ENCODE peak calls at places on chromosomes 6 and 20, in six cellular contexts. N is lung, P is WTC11, X is left lung, J is breast epithelium, L is endothelial cell. U is an unnamed sample.

GRCh38 chr20:34111057-34111711 is 859 bp downstream of the EIF2S2 start:
- DNase-seq in N (no peak), P (no peak), X (peak), J (no peak), L (peak), U (no peak)

GRCh38 chr20:10469599-10469998 is 34.5 kb downstream of the SLX4IP start:
- DNase-seq in N (peak), P (no peak), X (peak), J (peak), L (peak), U (no peak)

GRCh38 chr6:91824346-91824745 is 1237.5 kb upstream of the MAP3K7 start:
- DNase-seq in N (no peak), P (no peak), X (no peak), J (no peak), L (no peak), U (no peak)

GRCh38 chr6:137717074-137718073 is 149.7 kb upstream of the TNFAIP3 start:
- DNase-seq in N (no peak), P (no peak), X (no peak), J (no peak), L (no peak), U (no peak)

GRCh38 chr6:169498887-169499513 is 202.8 kb downstream of the WDR27 start:
- DNase-seq in N (no peak), P (no peak), X (no peak), J (no peak), L (no peak), U (no peak)

GRCh38 chr6:27720607-27721580 is 191.3 kb downstream of the OR2B2 start:
- DNase-seq in N (no peak), P (peak), X (no peak), J (no peak), L (peak), U (no peak)

GRCh38 chr6:44359973-44360372 is 17.5 kb downstream of the SPATS1 start:
- DNase-seq in N (no peak), P (no peak), X (no peak), J (no peak), L (no peak), U (no peak)

GRCh38 chr6:24824142-24824755 is 25.5 kb upstream of the ARMH2 start:
- DNase-seq in N (no peak), P (no peak), X (no peak), J (no peak), L (no peak), U (no peak)

GRCh38 chr6:48200874-48201273 is 89.9 kb upstream of the PTCHD4 start:
- DNase-seq in N (no peak), P (no peak), X (no peak), J (no peak), L (no peak), U (no peak)

GRCh38 chr6:163490826-163491577 is 76.5 kb downstream of the QKI start:
- DNase-seq in N (peak), P (no peak), X (no peak), J (peak), L (no peak), U (peak)

GRCh38 chr20:1942061-1942460 is 46.9 kb downstream of the SIRPA start:
- DNase-seq in N (no peak), P (no peak), X (no peak), J (no peak), L (no peak), U (no peak)

GRCh38 chr20:31774408-31774807 is 35.3 kb downstream of the TPX2 start:
- DNase-seq in N (no peak), P (no peak), X (no peak), J (no peak), L (no peak), U (no peak)

GRCh38 chr20:52193133-52193532 is 1.6 kb upstream of the ZFP64 start:
- DNase-seq in N (no peak), P (no peak), X (no peak), J (no peak), L (no peak), U (no peak)

GRCh38 chr20:64110411-64111068 is 3.2 kb upstream of the NPBWR2 start:
- DNase-seq in N (no peak), P (peak), X (peak), J (peak), L (no peak), U (no peak)

GRCh38 chr6:112683926-112684325 is 336.8 kb downstream of the RFPL4B start:
- DNase-seq in N (no peak), P (no peak), X (no peak), J (no peak), L (no peak), U (no peak)

GRCh38 chr6:15905488-15906392 is 223.1 kb upstream of the MYLIP start:
- DNase-seq in N (no peak), P (no peak), X (no peak), J (no peak), L (no peak), U (no peak)

GRCh38 chr6:135286962-135287525 is 105.9 kb downstream of the MYB start:
- DNase-seq in N (no peak), P (no peak), X (no peak), J (no peak), L (no peak), U (no peak)

GRCh38 chr6:112030206-112030932 is 23.5 kb upstream of the CCN6 start:
- DNase-seq in N (no peak), P (no peak), X (no peak), J (no peak), L (no peak), U (no peak)

GRCh38 chr20:20740595-20740994 is 28.2 kb upstream of the RALGAPA2 start:
- DNase-seq in N (no peak), P (no peak), X (no peak), J (no peak), L (no peak), U (no peak)

GRCh38 chr6:43455034-43455747 is at the start of gene DLK2:
- DNase-seq in N (no peak), P (peak), X (no peak), J (no peak), L (peak), U (no peak)

GRCh38 chr20:17806739-17807441 is 107.1 kb downstream of the BANF2 start:
- DNase-seq in N (peak), P (peak), X (peak), J (peak), L (no peak), U (peak)

GRCh38 chr6:9103876-9104521 is 668.7 kb upstream of the SLC35B3 start:
- DNase-seq in N (no peak), P (peak), X (no peak), J (no peak), L (no peak), U (no peak)

GRCh38 chr20:14997791-14998190 is 660.4 kb upstream of the FLRT3 start:
- DNase-seq in N (no peak), P (no peak), X (no peak), J (no peak), L (no peak), U (no peak)

GRCh38 chr20:63062188-63063140 is 55.7 kb upstream of the BHLHE23 start:
- DNase-seq in N (no peak), P (peak), X (peak), J (no peak), L (no peak), U (no peak)

GRCh38 chr6:90135672-90136071 is 161.0 kb downstream of the BACH2 start:
- DNase-seq in N (no peak), P (no peak), X (no peak), J (no peak), L (no peak), U (no peak)

GRCh38 chr20:45959956-45960630 is 11.9 kb downstream of the ZNF335 start:
- DNase-seq in N (no peak), P (no peak), X (peak), J (no peak), L (no peak), U (peak)
- TF ChIP-seq CTCF in N (no peak), P (no peak), X (no peak), J (no peak), L (no peak), U (no peak)

DNA sequence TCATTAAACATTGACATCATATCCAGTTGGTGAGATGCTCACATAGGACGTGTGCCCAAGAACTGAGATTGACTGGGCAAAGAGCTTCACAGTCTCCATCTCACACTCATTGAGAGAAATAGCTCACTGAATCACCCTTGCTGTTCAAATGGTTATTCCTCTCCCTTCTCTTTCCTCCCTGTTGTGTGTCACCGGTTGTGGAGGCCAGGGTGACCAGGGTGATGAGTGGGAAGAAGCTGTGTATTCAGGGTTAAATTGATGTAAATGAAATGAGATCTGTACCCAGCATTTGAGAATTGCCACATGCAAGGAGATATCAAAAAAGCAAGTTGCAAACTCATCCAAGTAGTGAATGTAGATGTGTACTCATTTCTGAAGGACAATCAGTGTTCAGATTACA is 36.6 kb upstream of the VAPB start:
- DNase-seq in N (no peak), P (no peak), X (no peak), J (no peak), L (no peak), U (no peak)
- TF ChIP-seq CTCF in N (no peak), P (no peak), X (no peak), J (no peak), L (no peak), U (no peak)

GRCh38 chr6:153563001-153563400 is 431.9 kb upstream of the RGS17 start:
- DNase-seq in N (no peak), P (peak), X (no peak), J (no peak), L (no peak), U (no peak)
- TF ChIP-seq CTCF in N (no peak), P (peak), X (no peak), J (no peak), L (peak), U (no peak)

DNA sequence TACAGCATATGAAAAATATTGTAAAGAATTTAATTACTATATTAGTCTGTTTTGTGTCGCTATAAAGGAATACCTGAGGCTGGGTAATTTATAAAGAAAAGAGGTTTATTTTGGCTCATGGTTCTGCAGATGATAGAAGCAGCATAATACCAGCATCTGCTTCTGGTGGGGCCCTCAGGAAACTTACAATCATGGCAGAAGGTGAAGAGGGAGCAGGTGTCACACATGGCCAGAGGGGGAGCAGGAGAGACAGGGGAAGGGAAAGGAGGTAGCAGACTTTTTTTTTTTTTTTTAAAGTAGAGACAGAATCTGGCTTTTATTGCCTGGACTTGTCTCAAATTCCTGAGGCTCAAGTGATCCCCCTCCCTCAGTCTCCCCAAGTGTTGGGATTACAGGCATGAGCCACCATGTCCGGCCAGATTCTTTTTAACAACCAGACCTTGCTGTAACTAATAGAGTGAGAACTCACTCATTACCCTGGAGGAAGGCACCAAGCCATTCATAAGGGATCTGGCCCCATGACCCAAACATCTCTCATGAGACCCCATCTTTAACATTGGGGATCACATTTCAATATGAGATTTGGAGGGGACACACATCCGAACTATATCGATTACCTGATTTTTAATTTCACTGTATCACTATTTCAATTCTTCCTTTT is 64.6 kb downstream of the MAN1A1 start:
- DNase-seq in N (no peak), P (peak), X (no peak), J (no peak), L (peak), U (no peak)
- TF ChIP-seq CTCF in N (no peak), P (peak), X (no peak), J (no peak), L (peak), U (no peak)

GRCh38 chr6:31775184-31775583 is 1.9 kb downstream of the VWA7 start:
- DNase-seq in N (no peak), P (no peak), X (no peak), J (no peak), L (no peak), U (no peak)
- TF ChIP-seq CTCF in N (no peak), P (no peak), X (no peak), J (no peak), L (no peak), U (no peak)

GRCh38 chr6:136382676-136383075 is 93.0 kb upstream of the BCLAF1 start:
- DNase-seq in N (no peak), P (no peak), X (no peak), J (no peak), L (no peak), U (no peak)

GRCh38 chr6:136383271-136383670 is 93.6 kb upstream of the BCLAF1 start:
- DNase-seq in N (no peak), P (no peak), X (no peak), J (no peak), L (no peak), U (no peak)

GRCh38 chr6:136378888-136379287 is 89.2 kb upstream of the BCLAF1 start:
- DNase-seq in N (no peak), P (no peak), X (no peak), J (no peak), L (no peak), U (no peak)
- TF ChIP-seq CTCF in N (no peak), P (no peak), X (no peak), J (no peak), L (no peak), U (no peak)

DNA sequence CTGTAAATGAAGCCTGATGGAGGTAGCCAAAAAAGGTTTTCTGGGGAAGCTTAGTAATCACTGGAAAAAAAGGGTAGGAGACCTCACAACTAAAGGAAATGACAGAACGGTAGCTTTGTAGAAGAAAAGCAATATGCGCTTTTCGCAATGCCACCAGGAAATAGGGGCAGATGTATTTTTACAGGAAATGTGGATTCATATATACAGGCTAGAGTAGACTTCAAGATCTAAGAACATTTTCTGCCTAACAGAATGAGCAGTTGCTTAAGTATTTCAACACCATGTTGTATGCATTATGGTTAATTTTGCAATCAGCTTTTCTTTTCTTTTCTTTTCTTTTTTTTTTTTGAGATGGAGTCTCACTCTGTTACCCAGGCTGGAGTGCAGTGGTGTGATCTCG is 219.6 kb downstream of the CD83 start:
- DNase-seq in N (no peak), P (no peak), X (no peak), J (no peak), L (no peak), U (no peak)
- TF ChIP-seq CTCF in N (no peak), P (no peak), X (no peak), J (no peak), L (no peak), U (no peak)

GRCh38 chr6:165884813-165885765 is 222.0 kb upstream of the PDE10A start:
- DNase-seq in N (peak), P (peak), X (peak), J (peak), L (peak), U (peak)
- TF ChIP-seq CTCF in N (peak), P (peak), X (peak), J (peak), L (peak), U (peak)

U was measured in pancreas.